ENCODE peak calls at places on chromosomes 7 and 10, in five cellular contexts. N is Peyer's patch, U is thoracic aorta, Q is lower leg skin, O is ovary. L is an unnamed sample.

GRCh38 chr10:57535306-57535705 is 732.4 kb downstream of the IPMK start:
- DNase-seq in N (no peak), U (no peak), Q (no peak), O (no peak), L (no peak)

GRCh38 chr10:26438534-26439269 is 561 bp downstream of the APBB1IP start:
- DNase-seq in N (peak), U (no peak), Q (no peak), O (no peak), L (no peak)

GRCh38 chr7:80922254-80923049 is 3.6 kb upstream of the SEMA3C start:
- DNase-seq in N (no peak), U (no peak), Q (no peak), O (no peak), L (no peak)

GRCh38 chr10:72784551-72785421 is 92.8 kb downstream of the MCU start:
- DNase-seq in N (no peak), U (no peak), Q (peak), O (peak), L (peak)

GRCh38 chr7:28067171-28067570 is 113.4 kb downstream of the JAZF1 start:
- DNase-seq in N (no peak), U (no peak), Q (no peak), O (no peak), L (no peak)

GRCh38 chr10:12766222-12766621 is 235.3 kb downstream of the CCDC3 start:
- DNase-seq in N (no peak), U (no peak), Q (no peak), O (no peak), L (no peak)

GRCh38 chr10:102311025-102311420 is 65.7 kb downstream of the GBF1 start:
- DNase-seq in N (no peak), U (no peak), Q (no peak), O (no peak), L (no peak)

GRCh38 chr7:141484907-141485306 is 66.3 kb upstream of the AGK start:
- DNase-seq in N (no peak), U (no peak), Q (no peak), O (no peak), L (no peak)

GRCh38 chr7:113100091-113100723 is 13.6 kb upstream of the GPR85 start:
- DNase-seq in N (no peak), U (no peak), Q (no peak), O (no peak), L (no peak)

GRCh38 chr10:78478919-78479318 is 445.3 kb downstream of the RPS24 start:
- DNase-seq in N (no peak), U (no peak), Q (no peak), O (no peak), L (no peak)

GRCh38 chr10:78196964-78197363 is 163.3 kb downstream of the RPS24 start:
- DNase-seq in N (no peak), U (no peak), Q (no peak), O (no peak), L (peak)

GRCh38 chr7:66860767-66861166 is 60.3 kb upstream of the TMEM248 start:
- DNase-seq in N (no peak), U (no peak), Q (no peak), O (no peak), L (no peak)
- TF ChIP-seq CTCF in N (no peak), U (no peak), Q (no peak), O (no peak), L (no peak)

GRCh38 chr10:2232479-2232878 is 495.2 kb upstream of the ADARB2 start:
- DNase-seq in N (no peak), U (no peak), Q (no peak), O (no peak), L (no peak)

GRCh38 chr10:2225609-2226008 is 488.3 kb upstream of the ADARB2 start:
- DNase-seq in N (no peak), U (no peak), Q (no peak), O (no peak), L (no peak)

DNA sequence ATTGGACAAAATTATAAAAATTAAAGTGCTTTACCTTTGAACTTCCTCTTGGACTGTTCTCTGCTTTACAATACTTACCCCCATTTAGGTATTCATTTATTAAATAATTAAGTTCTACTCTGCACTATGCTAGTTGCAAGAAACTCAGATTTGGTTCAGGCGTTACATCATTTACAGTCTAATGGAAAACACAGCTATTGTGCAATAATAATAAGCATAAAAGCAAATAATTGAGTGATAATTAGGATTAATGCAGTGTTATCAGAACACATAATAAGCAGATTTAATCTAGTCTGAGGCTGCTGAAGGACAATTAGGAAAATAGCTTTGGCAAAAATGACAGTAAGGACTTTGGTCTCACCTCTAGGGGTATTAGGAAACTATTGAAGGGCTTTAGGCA is 493.2 kb upstream of the ADARB2 start:
- DNase-seq in N (no peak), U (no peak), Q (no peak), O (no peak), L (no peak)
- H3K4me3 ChIP-seq in N (no peak), U (no peak), Q (no peak), O (no peak), L (no peak)

GRCh38 chr10:100872034-100872791 is 40.5 kb upstream of the SLF2 start:
- DNase-seq in N (peak), U (no peak), Q (no peak), O (no peak), L (no peak)
- TF ChIP-seq CTCF in N (peak), U (no peak), Q (no peak), O (no peak), L (peak)

GRCh38 chr10:43461950-43462349 is 25.0 kb downstream of the ZNF487 start:
- DNase-seq in N (peak), U (no peak), Q (no peak), O (no peak), L (peak)
- H3K4me3 ChIP-seq in N (no peak), U (no peak), Q (no peak), O (no peak), L (peak)

DNA sequence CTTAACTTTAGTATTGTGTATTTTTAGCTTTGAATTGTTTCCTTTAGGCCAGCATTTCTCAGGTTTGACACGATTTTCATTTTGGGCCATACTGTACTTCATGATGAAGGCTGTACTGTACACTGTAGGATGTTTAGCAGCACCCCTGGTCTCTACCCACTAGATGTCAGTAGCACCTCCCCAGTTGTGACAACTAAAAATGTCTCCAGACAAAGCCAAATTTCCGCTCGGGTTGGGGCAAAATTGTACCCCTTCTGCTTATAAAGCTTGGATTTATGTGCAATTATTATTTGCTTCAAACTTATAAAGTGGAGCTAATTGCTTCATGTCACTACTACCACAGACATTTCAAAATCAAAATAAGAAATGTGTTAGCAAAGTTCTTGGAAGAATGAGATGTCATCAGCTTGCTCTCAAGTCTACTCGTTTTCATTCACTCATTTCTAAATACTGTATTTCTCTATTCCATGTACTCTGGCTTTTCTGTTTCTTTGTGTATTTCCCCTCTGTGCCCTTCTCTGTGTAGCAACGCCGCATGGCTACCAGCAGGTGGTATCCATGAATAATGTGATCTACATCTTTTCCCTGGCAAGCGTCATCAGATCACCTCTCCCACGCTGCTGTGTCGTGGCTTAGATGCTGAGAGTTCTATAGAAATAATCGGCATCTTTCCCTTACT is 47.7 kb upstream of the CALCR start:
- DNase-seq in N (no peak), U (no peak), Q (no peak), O (no peak), L (no peak)
- TF ChIP-seq CTCF in N (no peak), U (no peak), Q (no peak), O (no peak), L (peak)

GRCh38 chr10:116312091-116312490 is 12.2 kb upstream of the CCDC172 start:
- DNase-seq in N (no peak), U (no peak), Q (no peak), O (no peak), L (no peak)

GRCh38 chr10:116312534-116312933 is 11.7 kb upstream of the CCDC172 start:
- DNase-seq in N (no peak), U (no peak), Q (no peak), O (no peak), L (no peak)

GRCh38 chr10:116304923-116305322 is 19.3 kb upstream of the CCDC172 start:
- DNase-seq in N (no peak), U (no peak), Q (no peak), O (no peak), L (no peak)

GRCh38 chr10:116306847-116307246 is 17.4 kb upstream of the CCDC172 start:
- DNase-seq in N (no peak), U (no peak), Q (no peak), O (no peak), L (no peak)

DNA sequence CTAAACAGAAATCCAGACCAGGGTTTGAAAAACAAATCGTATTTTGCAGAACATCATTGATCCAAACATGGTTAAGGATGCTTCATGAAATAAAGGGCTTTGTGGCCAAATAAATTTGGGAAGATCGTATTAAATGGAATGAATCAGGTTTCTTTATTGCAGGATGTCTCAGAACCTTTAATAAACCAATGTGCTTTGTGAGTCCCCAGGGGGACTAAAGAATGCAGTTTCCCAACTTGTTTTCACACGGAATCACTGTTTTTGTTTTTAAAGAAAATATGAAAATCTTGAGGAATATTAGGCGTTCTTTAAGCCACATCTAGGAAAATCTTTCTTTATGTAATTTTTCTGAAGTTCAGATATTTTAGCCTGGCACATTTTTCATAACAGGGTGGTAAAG is 16.8 kb upstream of the CCDC172 start:
- DNase-seq in N (no peak), U (no peak), Q (no peak), O (no peak), L (no peak)
- H3K4me3 ChIP-seq in N (no peak), U (no peak), Q (no peak), O (no peak), L (no peak)

DNA sequence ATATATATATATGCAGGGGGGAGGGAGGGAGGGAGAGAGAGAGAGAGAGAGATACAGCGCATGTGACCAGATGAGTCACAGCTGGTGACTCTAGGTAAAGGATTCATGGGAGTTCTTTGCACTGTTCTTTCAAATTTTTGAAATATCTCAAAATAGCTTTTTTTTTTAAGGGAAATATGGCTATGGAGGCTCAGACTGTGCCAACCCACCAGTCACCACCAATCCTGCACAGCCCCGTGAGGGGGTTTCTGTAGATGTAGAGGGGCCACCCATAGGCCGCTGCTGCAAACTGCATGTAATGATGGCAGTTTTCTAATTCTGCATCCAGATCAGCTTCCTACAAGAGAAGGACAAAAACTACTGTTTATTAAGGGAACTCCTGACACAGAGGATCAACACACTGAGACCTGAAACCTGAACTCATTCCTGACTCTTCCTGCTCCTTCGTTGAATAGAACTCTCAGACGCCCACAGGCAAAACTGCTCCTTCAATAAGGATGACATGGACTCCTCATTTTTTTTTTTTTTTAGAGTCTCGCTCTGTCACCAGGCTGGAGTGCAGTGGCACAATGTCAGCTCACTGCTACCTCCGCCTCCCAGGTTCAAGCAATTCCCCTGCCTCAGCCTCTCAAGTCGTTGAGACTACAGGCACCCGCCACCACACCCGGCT is 17.3 kb downstream of the DAGLB start:
- DNase-seq in N (no peak), U (no peak), Q (no peak), O (no peak), L (no peak)
- TF ChIP-seq CTCF in N (no peak), U (no peak), Q (no peak), O (no peak), L (peak)

DNA sequence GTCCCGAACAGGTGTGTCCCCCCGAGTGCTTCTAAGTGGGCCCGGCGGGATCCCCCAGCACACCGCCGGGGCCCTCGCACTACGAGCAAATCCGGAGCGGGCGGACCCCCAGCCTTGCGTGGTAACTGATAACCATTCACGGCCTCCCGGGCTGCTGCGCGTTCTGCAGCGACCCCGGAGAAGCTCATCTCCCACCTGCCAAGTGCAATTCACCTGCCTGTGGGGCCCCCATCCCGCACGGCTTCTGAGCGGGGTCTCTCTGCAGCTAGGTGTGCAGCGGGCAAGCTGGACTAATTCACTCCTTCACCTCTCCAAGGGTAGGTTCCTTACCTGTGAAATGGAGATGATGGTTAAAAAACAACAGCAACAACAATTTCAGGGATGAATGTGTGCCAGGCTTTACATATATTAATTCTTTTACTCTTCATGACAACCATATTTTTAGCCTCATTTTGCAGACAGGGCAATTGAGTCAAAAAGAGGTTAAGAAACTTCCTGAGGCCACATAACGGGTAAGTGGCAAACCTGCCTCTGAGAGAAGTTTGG is 557 bp upstream of the PODXL start:
- DNase-seq in N (no peak), U (no peak), Q (no peak), O (no peak), L (no peak)
- H3K4me3 ChIP-seq in N (peak), U (peak), Q (peak), O (peak), L (peak)